ENCODE peak calls at places on chromosomes 13 and 19, in nine cellular contexts. One of them, this sample, is unnamed.

GRCh38 chr13:21171420-21171819 is 4.9 kb downstream of the SKA3 start:
- DNase-seq in stimulated activated CD4-positive, alpha-beta T cell treated with anti-CD3 and anti-CD28 coated beads, Interleukin-2, amount 100 ng/mL, for 48 hours: no peak
- DNase-seq in cardiac muscle cell: no peak
- DNase-seq in HFFc6: no peak
- DNase-seq in activated CD4-positive, alpha-beta T cell treated with anti-CD3 and anti-CD28 coated beads, Interleukin-2, amount 10 ng/mL, durations not matched to agents 7 days and 5 days: no peak
- DNase-seq in OCI-LY7: no peak
- DNase-seq in stimulated activated CD8-positive, alpha-beta memory T cell treated with anti-CD3 and anti-CD28 coated beads, Interleukin-15, amount 100 ng/mL, for 24 hours: no peak
- DNase-seq in T follicular helper cell: no peak
- DNase-seq in HuH-7.5: no peak
- DNase-seq in this sample: no peak

GRCh38 chr13:98541701-98542203 is 35.2 kb downstream of the STK24 start:
- DNase-seq in OCI-LY7: no peak
- DNase-seq in T follicular helper cell: no peak
- DNase-seq in stimulated activated CD8-positive, alpha-beta memory T cell treated with anti-CD3 and anti-CD28 coated beads, Interleukin-15, amount 100 ng/mL, for 24 hours: no peak
- DNase-seq in HFFc6: peak; percentile 40
- DNase-seq in HuH-7.5: no peak
- DNase-seq in activated CD4-positive, alpha-beta T cell treated with anti-CD3 and anti-CD28 coated beads, Interleukin-2, amount 10 ng/mL, durations not matched to agents 7 days and 5 days: no peak
- DNase-seq in cardiac muscle cell: no peak
- DNase-seq in stimulated activated CD4-positive, alpha-beta T cell treated with anti-CD3 and anti-CD28 coated beads, Interleukin-2, amount 100 ng/mL, for 48 hours: no peak
- DNase-seq in this sample: no peak

GRCh38 chr19:6890938-6891337 is 3.6 kb downstream of the ADGRE1 start:
- DNase-seq in activated CD4-positive, alpha-beta T cell treated with anti-CD3 and anti-CD28 coated beads, Interleukin-2, amount 10 ng/mL, durations not matched to agents 7 days and 5 days: peak; percentile 57
- DNase-seq in stimulated activated CD4-positive, alpha-beta T cell treated with anti-CD3 and anti-CD28 coated beads, Interleukin-2, amount 100 ng/mL, for 48 hours: peak; percentile 10
- DNase-seq in stimulated activated CD8-positive, alpha-beta memory T cell treated with anti-CD3 and anti-CD28 coated beads, Interleukin-15, amount 100 ng/mL, for 24 hours: peak; percentile 2
- DNase-seq in T follicular helper cell: no peak
- DNase-seq in OCI-LY7: no peak
- DNase-seq in HFFc6: no peak
- DNase-seq in HuH-7.5: no peak
- DNase-seq in cardiac muscle cell: no peak
- DNase-seq in this sample: no peak

GRCh38 chr19:43984687-43985000 is 656 bp downstream of the ZNF155 start:
- DNase-seq in HFFc6: no peak
- DNase-seq in OCI-LY7: no peak
- DNase-seq in stimulated activated CD4-positive, alpha-beta T cell treated with anti-CD3 and anti-CD28 coated beads, Interleukin-2, amount 100 ng/mL, for 48 hours: no peak
- DNase-seq in T follicular helper cell: no peak
- DNase-seq in HuH-7.5: no peak
- DNase-seq in cardiac muscle cell: no peak
- DNase-seq in activated CD4-positive, alpha-beta T cell treated with anti-CD3 and anti-CD28 coated beads, Interleukin-2, amount 10 ng/mL, durations not matched to agents 7 days and 5 days: peak; percentile 7
- DNase-seq in stimulated activated CD8-positive, alpha-beta memory T cell treated with anti-CD3 and anti-CD28 coated beads, Interleukin-15, amount 100 ng/mL, for 24 hours: no peak
- DNase-seq in this sample: peak; percentile 34

GRCh38 chr13:101945435-101945834 is 456.4 kb downstream of the FGF14 start:
- DNase-seq in OCI-LY7: no peak
- DNase-seq in activated CD4-positive, alpha-beta T cell treated with anti-CD3 and anti-CD28 coated beads, Interleukin-2, amount 10 ng/mL, durations not matched to agents 7 days and 5 days: no peak
- DNase-seq in HFFc6: no peak
- DNase-seq in stimulated activated CD4-positive, alpha-beta T cell treated with anti-CD3 and anti-CD28 coated beads, Interleukin-2, amount 100 ng/mL, for 48 hours: no peak
- DNase-seq in cardiac muscle cell: no peak
- DNase-seq in T follicular helper cell: no peak
- DNase-seq in stimulated activated CD8-positive, alpha-beta memory T cell treated with anti-CD3 and anti-CD28 coated beads, Interleukin-15, amount 100 ng/mL, for 24 hours: no peak
- DNase-seq in HuH-7.5: no peak
- DNase-seq in this sample: no peak

GRCh38 chr13:52455677-52456041 is 381 bp downstream of the CKAP2 start:
- DNase-seq in HFFc6: peak; percentile 15
- DNase-seq in stimulated activated CD4-positive, alpha-beta T cell treated with anti-CD3 and anti-CD28 coated beads, Interleukin-2, amount 100 ng/mL, for 48 hours: peak; percentile 72
- DNase-seq in activated CD4-positive, alpha-beta T cell treated with anti-CD3 and anti-CD28 coated beads, Interleukin-2, amount 10 ng/mL, durations not matched to agents 7 days and 5 days: peak; percentile 78
- DNase-seq in T follicular helper cell: peak; percentile 67
- DNase-seq in OCI-LY7: peak; percentile 87
- DNase-seq in stimulated activated CD8-positive, alpha-beta memory T cell treated with anti-CD3 and anti-CD28 coated beads, Interleukin-15, amount 100 ng/mL, for 24 hours: peak; percentile 55
- DNase-seq in HuH-7.5: peak; percentile 63
- DNase-seq in cardiac muscle cell: peak; percentile 92
- DNase-seq in this sample: peak; percentile 77

GRCh38 chr19:15298847-15299567 is 33.3 kb downstream of the BRD4 start:
- DNase-seq in OCI-LY7: no peak
- DNase-seq in HuH-7.5: no peak
- DNase-seq in activated CD4-positive, alpha-beta T cell treated with anti-CD3 and anti-CD28 coated beads, Interleukin-2, amount 10 ng/mL, durations not matched to agents 7 days and 5 days: no peak
- DNase-seq in HFFc6: no peak
- DNase-seq in stimulated activated CD4-positive, alpha-beta T cell treated with anti-CD3 and anti-CD28 coated beads, Interleukin-2, amount 100 ng/mL, for 48 hours: no peak
- DNase-seq in cardiac muscle cell: no peak
- DNase-seq in T follicular helper cell: no peak
- DNase-seq in stimulated activated CD8-positive, alpha-beta memory T cell treated with anti-CD3 and anti-CD28 coated beads, Interleukin-15, amount 100 ng/mL, for 24 hours: no peak
- DNase-seq in this sample: no peak

GRCh38 chr19:38250821-38251563 is 5.2 kb downstream of the PPP1R14A start:
- DNase-seq in HFFc6: no peak
- DNase-seq in stimulated activated CD8-positive, alpha-beta memory T cell treated with anti-CD3 and anti-CD28 coated beads, Interleukin-15, amount 100 ng/mL, for 24 hours: no peak
- DNase-seq in OCI-LY7: no peak
- DNase-seq in T follicular helper cell: no peak
- DNase-seq in cardiac muscle cell: peak; percentile 13
- DNase-seq in HuH-7.5: peak; percentile 78
- DNase-seq in activated CD4-positive, alpha-beta T cell treated with anti-CD3 and anti-CD28 coated beads, Interleukin-2, amount 10 ng/mL, durations not matched to agents 7 days and 5 days: no peak
- DNase-seq in stimulated activated CD4-positive, alpha-beta T cell treated with anti-CD3 and anti-CD28 coated beads, Interleukin-2, amount 100 ng/mL, for 48 hours: no peak
- DNase-seq in this sample: peak; percentile 85

GRCh38 chr19:17669419-17669818 is 18.7 kb downstream of the UNC13A start:
- DNase-seq in cardiac muscle cell: no peak
- DNase-seq in stimulated activated CD8-positive, alpha-beta memory T cell treated with anti-CD3 and anti-CD28 coated beads, Interleukin-15, amount 100 ng/mL, for 24 hours: no peak
- DNase-seq in HFFc6: no peak
- DNase-seq in OCI-LY7: no peak
- DNase-seq in stimulated activated CD4-positive, alpha-beta T cell treated with anti-CD3 and anti-CD28 coated beads, Interleukin-2, amount 100 ng/mL, for 48 hours: no peak
- DNase-seq in activated CD4-positive, alpha-beta T cell treated with anti-CD3 and anti-CD28 coated beads, Interleukin-2, amount 10 ng/mL, durations not matched to agents 7 days and 5 days: no peak
- DNase-seq in HuH-7.5: no peak
- DNase-seq in T follicular helper cell: no peak
- DNase-seq in this sample: no peak

GRCh38 chr13:90105881-90106496 is 1241.5 kb upstream of the MIR17HG start:
- DNase-seq in HFFc6: no peak
- DNase-seq in cardiac muscle cell: no peak
- DNase-seq in T follicular helper cell: no peak
- DNase-seq in stimulated activated CD4-positive, alpha-beta T cell treated with anti-CD3 and anti-CD28 coated beads, Interleukin-2, amount 100 ng/mL, for 48 hours: no peak
- DNase-seq in activated CD4-positive, alpha-beta T cell treated with anti-CD3 and anti-CD28 coated beads, Interleukin-2, amount 10 ng/mL, durations not matched to agents 7 days and 5 days: no peak
- DNase-seq in OCI-LY7: no peak
- DNase-seq in HuH-7.5: no peak
- DNase-seq in stimulated activated CD8-positive, alpha-beta memory T cell treated with anti-CD3 and anti-CD28 coated beads, Interleukin-15, amount 100 ng/mL, for 24 hours: no peak
- DNase-seq in this sample: no peak

GRCh38 chr13:78827471-78827870 is 168.5 kb upstream of the OBI1 start:
- DNase-seq in HFFc6: no peak
- DNase-seq in stimulated activated CD8-positive, alpha-beta memory T cell treated with anti-CD3 and anti-CD28 coated beads, Interleukin-15, amount 100 ng/mL, for 24 hours: no peak
- DNase-seq in OCI-LY7: no peak
- DNase-seq in stimulated activated CD4-positive, alpha-beta T cell treated with anti-CD3 and anti-CD28 coated beads, Interleukin-2, amount 100 ng/mL, for 48 hours: no peak
- DNase-seq in T follicular helper cell: no peak
- DNase-seq in cardiac muscle cell: no peak
- DNase-seq in activated CD4-positive, alpha-beta T cell treated with anti-CD3 and anti-CD28 coated beads, Interleukin-2, amount 10 ng/mL, durations not matched to agents 7 days and 5 days: no peak
- DNase-seq in HuH-7.5: no peak
- DNase-seq in this sample: no peak

GRCh38 chr19:46049597-46049996 is 8.8 kb upstream of the IGFL4 start:
- DNase-seq in HFFc6: no peak
- DNase-seq in OCI-LY7: peak; percentile 5
- DNase-seq in cardiac muscle cell: no peak
- DNase-seq in stimulated activated CD4-positive, alpha-beta T cell treated with anti-CD3 and anti-CD28 coated beads, Interleukin-2, amount 100 ng/mL, for 48 hours: no peak
- DNase-seq in activated CD4-positive, alpha-beta T cell treated with anti-CD3 and anti-CD28 coated beads, Interleukin-2, amount 10 ng/mL, durations not matched to agents 7 days and 5 days: no peak
- DNase-seq in HuH-7.5: no peak
- DNase-seq in stimulated activated CD8-positive, alpha-beta memory T cell treated with anti-CD3 and anti-CD28 coated beads, Interleukin-15, amount 100 ng/mL, for 24 hours: no peak
- DNase-seq in T follicular helper cell: no peak
- DNase-seq in this sample: no peak

GRCh38 chr13:102680842-102681725 is 13.8 kb downstream of the METTL21C start:
- DNase-seq in cardiac muscle cell: no peak
- DNase-seq in HuH-7.5: no peak
- DNase-seq in HFFc6: peak; percentile 23
- DNase-seq in T follicular helper cell: no peak
- DNase-seq in activated CD4-positive, alpha-beta T cell treated with anti-CD3 and anti-CD28 coated beads, Interleukin-2, amount 10 ng/mL, durations not matched to agents 7 days and 5 days: no peak
- DNase-seq in stimulated activated CD8-positive, alpha-beta memory T cell treated with anti-CD3 and anti-CD28 coated beads, Interleukin-15, amount 100 ng/mL, for 24 hours: no peak
- DNase-seq in OCI-LY7: peak; percentile 3
- DNase-seq in stimulated activated CD4-positive, alpha-beta T cell treated with anti-CD3 and anti-CD28 coated beads, Interleukin-2, amount 100 ng/mL, for 48 hours: no peak
- DNase-seq in this sample: no peak

GRCh38 chr13:33624740-33625139 is 193.2 kb upstream of the RFC3 start:
- DNase-seq in stimulated activated CD8-positive, alpha-beta memory T cell treated with anti-CD3 and anti-CD28 coated beads, Interleukin-15, amount 100 ng/mL, for 24 hours: no peak
- DNase-seq in cardiac muscle cell: no peak
- DNase-seq in HuH-7.5: no peak
- DNase-seq in HFFc6: no peak
- DNase-seq in activated CD4-positive, alpha-beta T cell treated with anti-CD3 and anti-CD28 coated beads, Interleukin-2, amount 10 ng/mL, durations not matched to agents 7 days and 5 days: no peak
- DNase-seq in OCI-LY7: peak; percentile 16
- DNase-seq in stimulated activated CD4-positive, alpha-beta T cell treated with anti-CD3 and anti-CD28 coated beads, Interleukin-2, amount 100 ng/mL, for 48 hours: no peak
- DNase-seq in T follicular helper cell: no peak
- DNase-seq in this sample: no peak

GRCh38 chr13:98771838-98772611 is 19.6 kb upstream of the SLC15A1 start:
- DNase-seq in stimulated activated CD4-positive, alpha-beta T cell treated with anti-CD3 and anti-CD28 coated beads, Interleukin-2, amount 100 ng/mL, for 48 hours: no peak
- DNase-seq in stimulated activated CD8-positive, alpha-beta memory T cell treated with anti-CD3 and anti-CD28 coated beads, Interleukin-15, amount 100 ng/mL, for 24 hours: no peak
- DNase-seq in OCI-LY7: no peak
- DNase-seq in HuH-7.5: no peak
- DNase-seq in activated CD4-positive, alpha-beta T cell treated with anti-CD3 and anti-CD28 coated beads, Interleukin-2, amount 10 ng/mL, durations not matched to agents 7 days and 5 days: no peak
- DNase-seq in T follicular helper cell: no peak
- DNase-seq in HFFc6: no peak
- DNase-seq in cardiac muscle cell: no peak
- DNase-seq in this sample: no peak

GRCh38 chr13:20832861-20833260 is 59.1 kb upstream of the EEF1AKMT1 start:
- DNase-seq in cardiac muscle cell: no peak
- DNase-seq in activated CD4-positive, alpha-beta T cell treated with anti-CD3 and anti-CD28 coated beads, Interleukin-2, amount 10 ng/mL, durations not matched to agents 7 days and 5 days: no peak
- DNase-seq in OCI-LY7: no peak
- DNase-seq in T follicular helper cell: no peak
- DNase-seq in stimulated activated CD4-positive, alpha-beta T cell treated with anti-CD3 and anti-CD28 coated beads, Interleukin-2, amount 100 ng/mL, for 48 hours: no peak
- DNase-seq in HuH-7.5: no peak
- DNase-seq in HFFc6: no peak
- DNase-seq in stimulated activated CD8-positive, alpha-beta memory T cell treated with anti-CD3 and anti-CD28 coated beads, Interleukin-15, amount 100 ng/mL, for 24 hours: no peak
- DNase-seq in this sample: no peak

GRCh38 chr13:49086711-49087110 is 111.0 kb downstream of the FNDC3A start:
- DNase-seq in stimulated activated CD4-positive, alpha-beta T cell treated with anti-CD3 and anti-CD28 coated beads, Interleukin-2, amount 100 ng/mL, for 48 hours: no peak
- DNase-seq in T follicular helper cell: no peak
- DNase-seq in activated CD4-positive, alpha-beta T cell treated with anti-CD3 and anti-CD28 coated beads, Interleukin-2, amount 10 ng/mL, durations not matched to agents 7 days and 5 days: no peak
- DNase-seq in OCI-LY7: no peak
- DNase-seq in HuH-7.5: no peak
- DNase-seq in stimulated activated CD8-positive, alpha-beta memory T cell treated with anti-CD3 and anti-CD28 coated beads, Interleukin-15, amount 100 ng/mL, for 24 hours: no peak
- DNase-seq in HFFc6: peak; percentile 19
- DNase-seq in cardiac muscle cell: no peak
- DNase-seq in this sample: no peak

GRCh38 chr13:27920677-27921420 is 1.0 kb downstream of the PDX1 start:
- DNase-seq in cardiac muscle cell: peak; percentile 33
- DNase-seq in HFFc6: no peak
- DNase-seq in stimulated activated CD4-positive, alpha-beta T cell treated with anti-CD3 and anti-CD28 coated beads, Interleukin-2, amount 100 ng/mL, for 48 hours: no peak
- DNase-seq in HuH-7.5: peak; percentile 43
- DNase-seq in stimulated activated CD8-positive, alpha-beta memory T cell treated with anti-CD3 and anti-CD28 coated beads, Interleukin-15, amount 100 ng/mL, for 24 hours: no peak
- DNase-seq in activated CD4-positive, alpha-beta T cell treated with anti-CD3 and anti-CD28 coated beads, Interleukin-2, amount 10 ng/mL, durations not matched to agents 7 days and 5 days: no peak
- DNase-seq in T follicular helper cell: no peak
- DNase-seq in OCI-LY7: no peak
- DNase-seq in this sample: no peak

GRCh38 chr13:59532405-59532804 is 631.3 kb downstream of the DIAPH3 start:
- DNase-seq in cardiac muscle cell: no peak
- DNase-seq in HFFc6: no peak
- DNase-seq in activated CD4-positive, alpha-beta T cell treated with anti-CD3 and anti-CD28 coated beads, Interleukin-2, amount 10 ng/mL, durations not matched to agents 7 days and 5 days: no peak
- DNase-seq in OCI-LY7: no peak
- DNase-seq in HuH-7.5: no peak
- DNase-seq in stimulated activated CD4-positive, alpha-beta T cell treated with anti-CD3 and anti-CD28 coated beads, Interleukin-2, amount 100 ng/mL, for 48 hours: no peak
- DNase-seq in T follicular helper cell: no peak
- DNase-seq in stimulated activated CD8-positive, alpha-beta memory T cell treated with anti-CD3 and anti-CD28 coated beads, Interleukin-15, amount 100 ng/mL, for 24 hours: no peak
- DNase-seq in this sample: no peak

GRCh38 chr19:15015946-15016542 is 33.2 kb upstream of the CASP14 start:
- DNase-seq in HuH-7.5: peak; percentile 51
- DNase-seq in T follicular helper cell: no peak
- DNase-seq in stimulated activated CD4-positive, alpha-beta T cell treated with anti-CD3 and anti-CD28 coated beads, Interleukin-2, amount 100 ng/mL, for 48 hours: no peak
- DNase-seq in cardiac muscle cell: peak; percentile 43
- DNase-seq in HFFc6: no peak
- DNase-seq in activated CD4-positive, alpha-beta T cell treated with anti-CD3 and anti-CD28 coated beads, Interleukin-2, amount 10 ng/mL, durations not matched to agents 7 days and 5 days: peak; percentile 7
- DNase-seq in stimulated activated CD8-positive, alpha-beta memory T cell treated with anti-CD3 and anti-CD28 coated beads, Interleukin-15, amount 100 ng/mL, for 24 hours: no peak
- DNase-seq in OCI-LY7: peak; percentile 20
- DNase-seq in this sample: no peak

GRCh38 chr19:11017275-11018035 is 56.6 kb downstream of the SMARCA4 start:
- DNase-seq in activated CD4-positive, alpha-beta T cell treated with anti-CD3 and anti-CD28 coated beads, Interleukin-2, amount 10 ng/mL, durations not matched to agents 7 days and 5 days: no peak
- DNase-seq in HFFc6: no peak
- DNase-seq in stimulated activated CD4-positive, alpha-beta T cell treated with anti-CD3 and anti-CD28 coated beads, Interleukin-2, amount 100 ng/mL, for 48 hours: no peak
- DNase-seq in HuH-7.5: no peak
- DNase-seq in cardiac muscle cell: no peak
- DNase-seq in stimulated activated CD8-positive, alpha-beta memory T cell treated with anti-CD3 and anti-CD28 coated beads, Interleukin-15, amount 100 ng/mL, for 24 hours: no peak
- DNase-seq in T follicular helper cell: no peak
- DNase-seq in OCI-LY7: no peak
- DNase-seq in this sample: no peak

GRCh38 chr13:81771948-81772347 is 1431.0 kb upstream of the SPRY2 start:
- DNase-seq in activated CD4-positive, alpha-beta T cell treated with anti-CD3 and anti-CD28 coated beads, Interleukin-2, amount 10 ng/mL, durations not matched to agents 7 days and 5 days: no peak
- DNase-seq in HFFc6: no peak
- DNase-seq in OCI-LY7: no peak
- DNase-seq in cardiac muscle cell: no peak
- DNase-seq in stimulated activated CD4-positive, alpha-beta T cell treated with anti-CD3 and anti-CD28 coated beads, Interleukin-2, amount 100 ng/mL, for 48 hours: no peak
- DNase-seq in stimulated activated CD8-positive, alpha-beta memory T cell treated with anti-CD3 and anti-CD28 coated beads, Interleukin-15, amount 100 ng/mL, for 24 hours: no peak
- DNase-seq in HuH-7.5: no peak
- DNase-seq in T follicular helper cell: no peak
- DNase-seq in this sample: no peak

GRCh38 chr19:27734496-27735220 is 1478.3 kb downstream of the UQCRFS1 start:
- DNase-seq in stimulated activated CD4-positive, alpha-beta T cell treated with anti-CD3 and anti-CD28 coated beads, Interleukin-2, amount 100 ng/mL, for 48 hours: no peak
- DNase-seq in OCI-LY7: no peak
- DNase-seq in HuH-7.5: no peak
- DNase-seq in HFFc6: no peak
- DNase-seq in stimulated activated CD8-positive, alpha-beta memory T cell treated with anti-CD3 and anti-CD28 coated beads, Interleukin-15, amount 100 ng/mL, for 24 hours: no peak
- DNase-seq in T follicular helper cell: no peak
- DNase-seq in cardiac muscle cell: no peak
- DNase-seq in activated CD4-positive, alpha-beta T cell treated with anti-CD3 and anti-CD28 coated beads, Interleukin-2, amount 10 ng/mL, durations not matched to agents 7 days and 5 days: no peak
- DNase-seq in this sample: no peak

GRCh38 chr19:52200044-52200443 is 10.2 kb downstream of the PPP2R1A start:
- DNase-seq in HuH-7.5: no peak
- DNase-seq in stimulated activated CD4-positive, alpha-beta T cell treated with anti-CD3 and anti-CD28 coated beads, Interleukin-2, amount 100 ng/mL, for 48 hours: no peak
- DNase-seq in stimulated activated CD8-positive, alpha-beta memory T cell treated with anti-CD3 and anti-CD28 coated beads, Interleukin-15, amount 100 ng/mL, for 24 hours: no peak
- DNase-seq in OCI-LY7: no peak
- DNase-seq in T follicular helper cell: no peak
- DNase-seq in HFFc6: peak; percentile 66
- DNase-seq in activated CD4-positive, alpha-beta T cell treated with anti-CD3 and anti-CD28 coated beads, Interleukin-2, amount 10 ng/mL, durations not matched to agents 7 days and 5 days: no peak
- DNase-seq in cardiac muscle cell: no peak
- DNase-seq in this sample: peak; percentile 57

This sample was measured in left cardiac atrium.